ENCODE peak calls at places on chromosomes 7 and 10, in seven cellular contexts. One of them, this sample, is unnamed.
A peak's percentile ranks its signal among the peaks of the same experiment; 100 is the strongest.

GRCh38 chr10:63137306-63137705 is 4.2 kb downstream of the NRBF2 start:
- DNase-seq in NCI-H1105 treated with DMSO at 0.1 percent for 48 hours: no peak
- DNase-seq in NCI-H1092 treated with DMSO at 0.1 percent for 48 hours: no peak
- DNase-seq in activated CD8-positive, alpha-beta memory T cell treated with anti-CD3 and anti-CD28 coated beads, Interleukin-2, amount 50 U/mL, for 4 hours: no peak
- DNase-seq in psoas muscle: no peak
- DNase-seq in AG08395: no peak
- DNase-seq in stimulated activated CD4-positive, alpha-beta T cell treated with anti-CD3 and anti-CD28 coated beads, Interleukin-12 subunit alpha, Interleukin-12 subunit beta, amount 100 ng/mL, for 48 hours: no peak
- DNase-seq in this sample: no peak

GRCh38 chr7:44398953-44399574 is 73.7 kb upstream of the CAMK2B start:
- DNase-seq in NCI-H1105 treated with DMSO at 0.1 percent for 48 hours: peak; percentile 66
- DNase-seq in NCI-H1092 treated with DMSO at 0.1 percent for 48 hours: peak; percentile 76
- DNase-seq in activated CD8-positive, alpha-beta memory T cell treated with anti-CD3 and anti-CD28 coated beads, Interleukin-2, amount 50 U/mL, for 4 hours: no peak
- DNase-seq in psoas muscle: no peak
- DNase-seq in AG08395: no peak
- DNase-seq in stimulated activated CD4-positive, alpha-beta T cell treated with anti-CD3 and anti-CD28 coated beads, Interleukin-12 subunit alpha, Interleukin-12 subunit beta, amount 100 ng/mL, for 48 hours: no peak
- DNase-seq in this sample: no peak

GRCh38 chr10:51048792-51049191 is 25.5 kb upstream of the PRKG1 start:
- DNase-seq in NCI-H1105 treated with DMSO at 0.1 percent for 48 hours: no peak
- DNase-seq in NCI-H1092 treated with DMSO at 0.1 percent for 48 hours: no peak
- DNase-seq in activated CD8-positive, alpha-beta memory T cell treated with anti-CD3 and anti-CD28 coated beads, Interleukin-2, amount 50 U/mL, for 4 hours: no peak
- DNase-seq in psoas muscle: no peak
- DNase-seq in AG08395: no peak
- DNase-seq in stimulated activated CD4-positive, alpha-beta T cell treated with anti-CD3 and anti-CD28 coated beads, Interleukin-12 subunit alpha, Interleukin-12 subunit beta, amount 100 ng/mL, for 48 hours: no peak
- DNase-seq in this sample: no peak

GRCh38 chr7:75889826-75890225 is 11.0 kb downstream of the RHBDD2 start:
- DNase-seq in NCI-H1105 treated with DMSO at 0.1 percent for 48 hours: no peak
- DNase-seq in NCI-H1092 treated with DMSO at 0.1 percent for 48 hours: no peak
- DNase-seq in activated CD8-positive, alpha-beta memory T cell treated with anti-CD3 and anti-CD28 coated beads, Interleukin-2, amount 50 U/mL, for 4 hours: no peak
- DNase-seq in psoas muscle: no peak
- DNase-seq in AG08395: peak; percentile 48
- DNase-seq in stimulated activated CD4-positive, alpha-beta T cell treated with anti-CD3 and anti-CD28 coated beads, Interleukin-12 subunit alpha, Interleukin-12 subunit beta, amount 100 ng/mL, for 48 hours: no peak
- DNase-seq in this sample: no peak

GRCh38 chr10:107576746-107577145 is 412.2 kb upstream of the SORCS1 start:
- DNase-seq in NCI-H1105 treated with DMSO at 0.1 percent for 48 hours: no peak
- DNase-seq in NCI-H1092 treated with DMSO at 0.1 percent for 48 hours: no peak
- DNase-seq in activated CD8-positive, alpha-beta memory T cell treated with anti-CD3 and anti-CD28 coated beads, Interleukin-2, amount 50 U/mL, for 4 hours: no peak
- DNase-seq in psoas muscle: no peak
- DNase-seq in AG08395: peak; percentile 30
- DNase-seq in stimulated activated CD4-positive, alpha-beta T cell treated with anti-CD3 and anti-CD28 coated beads, Interleukin-12 subunit alpha, Interleukin-12 subunit beta, amount 100 ng/mL, for 48 hours: no peak
- DNase-seq in this sample: no peak

GRCh38 chr10:95517536-95518454 is 43.4 kb downstream of the SORBS1 start:
- DNase-seq in NCI-H1105 treated with DMSO at 0.1 percent for 48 hours: no peak
- DNase-seq in NCI-H1092 treated with DMSO at 0.1 percent for 48 hours: no peak
- DNase-seq in activated CD8-positive, alpha-beta memory T cell treated with anti-CD3 and anti-CD28 coated beads, Interleukin-2, amount 50 U/mL, for 4 hours: no peak
- DNase-seq in psoas muscle: no peak
- DNase-seq in AG08395: peak; percentile 10
- DNase-seq in stimulated activated CD4-positive, alpha-beta T cell treated with anti-CD3 and anti-CD28 coated beads, Interleukin-12 subunit alpha, Interleukin-12 subunit beta, amount 100 ng/mL, for 48 hours: no peak
- DNase-seq in this sample: peak; percentile 63

GRCh38 chr10:97320480-97321031 is 1.5 kb downstream of the FRAT1 start:
- DNase-seq in NCI-H1105 treated with DMSO at 0.1 percent for 48 hours: no peak
- DNase-seq in NCI-H1092 treated with DMSO at 0.1 percent for 48 hours: no peak
- DNase-seq in activated CD8-positive, alpha-beta memory T cell treated with anti-CD3 and anti-CD28 coated beads, Interleukin-2, amount 50 U/mL, for 4 hours: no peak
- DNase-seq in psoas muscle: peak; percentile 54
- DNase-seq in AG08395: no peak
- DNase-seq in stimulated activated CD4-positive, alpha-beta T cell treated with anti-CD3 and anti-CD28 coated beads, Interleukin-12 subunit alpha, Interleukin-12 subunit beta, amount 100 ng/mL, for 48 hours: no peak
- DNase-seq in this sample: peak; percentile 59

GRCh38 chr10:306007-306406 is 170.8 kb downstream of the ZMYND11 start:
- DNase-seq in NCI-H1105 treated with DMSO at 0.1 percent for 48 hours: no peak
- DNase-seq in NCI-H1092 treated with DMSO at 0.1 percent for 48 hours: no peak
- DNase-seq in activated CD8-positive, alpha-beta memory T cell treated with anti-CD3 and anti-CD28 coated beads, Interleukin-2, amount 50 U/mL, for 4 hours: no peak
- DNase-seq in psoas muscle: no peak
- DNase-seq in AG08395: no peak
- DNase-seq in stimulated activated CD4-positive, alpha-beta T cell treated with anti-CD3 and anti-CD28 coated beads, Interleukin-12 subunit alpha, Interleukin-12 subunit beta, amount 100 ng/mL, for 48 hours: no peak
- DNase-seq in this sample: no peak

GRCh38 chr7:117375380-117375779 is 51.9 kb downstream of the ASZ1 start:
- DNase-seq in NCI-H1105 treated with DMSO at 0.1 percent for 48 hours: no peak
- DNase-seq in NCI-H1092 treated with DMSO at 0.1 percent for 48 hours: no peak
- DNase-seq in activated CD8-positive, alpha-beta memory T cell treated with anti-CD3 and anti-CD28 coated beads, Interleukin-2, amount 50 U/mL, for 4 hours: no peak
- DNase-seq in psoas muscle: no peak
- DNase-seq in AG08395: no peak
- DNase-seq in stimulated activated CD4-positive, alpha-beta T cell treated with anti-CD3 and anti-CD28 coated beads, Interleukin-12 subunit alpha, Interleukin-12 subunit beta, amount 100 ng/mL, for 48 hours: no peak
- DNase-seq in this sample: no peak

GRCh38 chr7:130882396-130882795 is 148.4 kb upstream of the KLF14 start:
- DNase-seq in NCI-H1105 treated with DMSO at 0.1 percent for 48 hours: no peak
- DNase-seq in NCI-H1092 treated with DMSO at 0.1 percent for 48 hours: no peak
- DNase-seq in activated CD8-positive, alpha-beta memory T cell treated with anti-CD3 and anti-CD28 coated beads, Interleukin-2, amount 50 U/mL, for 4 hours: no peak
- DNase-seq in psoas muscle: peak; percentile 76
- DNase-seq in AG08395: no peak
- DNase-seq in stimulated activated CD4-positive, alpha-beta T cell treated with anti-CD3 and anti-CD28 coated beads, Interleukin-12 subunit alpha, Interleukin-12 subunit beta, amount 100 ng/mL, for 48 hours: no peak
- DNase-seq in this sample: no peak

GRCh38 chr7:158187055-158187770 is 400.4 kb downstream of the PTPRN2 start:
- DNase-seq in NCI-H1105 treated with DMSO at 0.1 percent for 48 hours: no peak
- DNase-seq in NCI-H1092 treated with DMSO at 0.1 percent for 48 hours: no peak
- DNase-seq in activated CD8-positive, alpha-beta memory T cell treated with anti-CD3 and anti-CD28 coated beads, Interleukin-2, amount 50 U/mL, for 4 hours: no peak
- DNase-seq in psoas muscle: no peak
- DNase-seq in AG08395: no peak
- DNase-seq in stimulated activated CD4-positive, alpha-beta T cell treated with anti-CD3 and anti-CD28 coated beads, Interleukin-12 subunit alpha, Interleukin-12 subunit beta, amount 100 ng/mL, for 48 hours: no peak
- DNase-seq in this sample: no peak

GRCh38 chr10:124738441-124738840 is 5.7 kb downstream of the FAM53B start:
- DNase-seq in NCI-H1105 treated with DMSO at 0.1 percent for 48 hours: no peak
- DNase-seq in NCI-H1092 treated with DMSO at 0.1 percent for 48 hours: no peak
- DNase-seq in activated CD8-positive, alpha-beta memory T cell treated with anti-CD3 and anti-CD28 coated beads, Interleukin-2, amount 50 U/mL, for 4 hours: no peak
- DNase-seq in psoas muscle: no peak
- DNase-seq in AG08395: no peak
- DNase-seq in stimulated activated CD4-positive, alpha-beta T cell treated with anti-CD3 and anti-CD28 coated beads, Interleukin-12 subunit alpha, Interleukin-12 subunit beta, amount 100 ng/mL, for 48 hours: no peak
- DNase-seq in this sample: no peak

GRCh38 chr10:60130130-60130579 is 223.8 kb upstream of the CCDC6 start:
- DNase-seq in NCI-H1105 treated with DMSO at 0.1 percent for 48 hours: no peak
- DNase-seq in NCI-H1092 treated with DMSO at 0.1 percent for 48 hours: no peak
- DNase-seq in activated CD8-positive, alpha-beta memory T cell treated with anti-CD3 and anti-CD28 coated beads, Interleukin-2, amount 50 U/mL, for 4 hours: no peak
- DNase-seq in psoas muscle: peak; percentile 50
- DNase-seq in AG08395: no peak
- DNase-seq in stimulated activated CD4-positive, alpha-beta T cell treated with anti-CD3 and anti-CD28 coated beads, Interleukin-12 subunit alpha, Interleukin-12 subunit beta, amount 100 ng/mL, for 48 hours: no peak
- DNase-seq in this sample: peak; percentile 69

GRCh38 chr7:12092499-12093130 is 118.5 kb upstream of the TMEM106B start:
- DNase-seq in NCI-H1105 treated with DMSO at 0.1 percent for 48 hours: no peak
- DNase-seq in NCI-H1092 treated with DMSO at 0.1 percent for 48 hours: no peak
- DNase-seq in activated CD8-positive, alpha-beta memory T cell treated with anti-CD3 and anti-CD28 coated beads, Interleukin-2, amount 50 U/mL, for 4 hours: no peak
- DNase-seq in psoas muscle: no peak
- DNase-seq in AG08395: no peak
- DNase-seq in stimulated activated CD4-positive, alpha-beta T cell treated with anti-CD3 and anti-CD28 coated beads, Interleukin-12 subunit alpha, Interleukin-12 subunit beta, amount 100 ng/mL, for 48 hours: no peak
- DNase-seq in this sample: no peak

GRCh38 chr7:95002726-95003125 is 95.3 kb downstream of the PPP1R9A start:
- DNase-seq in NCI-H1105 treated with DMSO at 0.1 percent for 48 hours: no peak
- DNase-seq in NCI-H1092 treated with DMSO at 0.1 percent for 48 hours: no peak
- DNase-seq in activated CD8-positive, alpha-beta memory T cell treated with anti-CD3 and anti-CD28 coated beads, Interleukin-2, amount 50 U/mL, for 4 hours: no peak
- DNase-seq in psoas muscle: no peak
- DNase-seq in AG08395: no peak
- DNase-seq in stimulated activated CD4-positive, alpha-beta T cell treated with anti-CD3 and anti-CD28 coated beads, Interleukin-12 subunit alpha, Interleukin-12 subunit beta, amount 100 ng/mL, for 48 hours: no peak
- DNase-seq in this sample: no peak

GRCh38 chr10:34723746-34724145 is 91.3 kb downstream of the PARD3 start:
- DNase-seq in NCI-H1105 treated with DMSO at 0.1 percent for 48 hours: no peak
- DNase-seq in NCI-H1092 treated with DMSO at 0.1 percent for 48 hours: peak; percentile 49
- DNase-seq in activated CD8-positive, alpha-beta memory T cell treated with anti-CD3 and anti-CD28 coated beads, Interleukin-2, amount 50 U/mL, for 4 hours: no peak
- DNase-seq in psoas muscle: no peak
- DNase-seq in AG08395: peak; percentile 70
- DNase-seq in stimulated activated CD4-positive, alpha-beta T cell treated with anti-CD3 and anti-CD28 coated beads, Interleukin-12 subunit alpha, Interleukin-12 subunit beta, amount 100 ng/mL, for 48 hours: no peak
- DNase-seq in this sample: peak; percentile 69

GRCh38 chr10:21135396-21135973 is 238.4 kb upstream of the NEBL start:
- DNase-seq in NCI-H1105 treated with DMSO at 0.1 percent for 48 hours: no peak
- DNase-seq in NCI-H1092 treated with DMSO at 0.1 percent for 48 hours: no peak
- DNase-seq in activated CD8-positive, alpha-beta memory T cell treated with anti-CD3 and anti-CD28 coated beads, Interleukin-2, amount 50 U/mL, for 4 hours: no peak
- DNase-seq in psoas muscle: no peak
- DNase-seq in AG08395: no peak
- DNase-seq in stimulated activated CD4-positive, alpha-beta T cell treated with anti-CD3 and anti-CD28 coated beads, Interleukin-12 subunit alpha, Interleukin-12 subunit beta, amount 100 ng/mL, for 48 hours: no peak
- DNase-seq in this sample: no peak

GRCh38 chr7:51230723-51231122 is 85.9 kb downstream of the COBL start:
- DNase-seq in NCI-H1105 treated with DMSO at 0.1 percent for 48 hours: no peak
- DNase-seq in NCI-H1092 treated with DMSO at 0.1 percent for 48 hours: no peak
- DNase-seq in activated CD8-positive, alpha-beta memory T cell treated with anti-CD3 and anti-CD28 coated beads, Interleukin-2, amount 50 U/mL, for 4 hours: no peak
- DNase-seq in psoas muscle: no peak
- DNase-seq in AG08395: no peak
- DNase-seq in stimulated activated CD4-positive, alpha-beta T cell treated with anti-CD3 and anti-CD28 coated beads, Interleukin-12 subunit alpha, Interleukin-12 subunit beta, amount 100 ng/mL, for 48 hours: no peak
- DNase-seq in this sample: no peak

GRCh38 chr7:1899201-1899600 is 229.1 kb downstream of the ELFN1 start:
- DNase-seq in NCI-H1105 treated with DMSO at 0.1 percent for 48 hours: no peak
- DNase-seq in NCI-H1092 treated with DMSO at 0.1 percent for 48 hours: no peak
- DNase-seq in activated CD8-positive, alpha-beta memory T cell treated with anti-CD3 and anti-CD28 coated beads, Interleukin-2, amount 50 U/mL, for 4 hours: no peak
- DNase-seq in psoas muscle: peak; percentile 83
- DNase-seq in AG08395: peak; percentile 94
- DNase-seq in stimulated activated CD4-positive, alpha-beta T cell treated with anti-CD3 and anti-CD28 coated beads, Interleukin-12 subunit alpha, Interleukin-12 subunit beta, amount 100 ng/mL, for 48 hours: no peak
- DNase-seq in this sample: no peak

GRCh38 chr10:25328361-25328760 is 153.6 kb downstream of the GPR158 start:
- DNase-seq in NCI-H1105 treated with DMSO at 0.1 percent for 48 hours: no peak
- DNase-seq in NCI-H1092 treated with DMSO at 0.1 percent for 48 hours: no peak
- DNase-seq in activated CD8-positive, alpha-beta memory T cell treated with anti-CD3 and anti-CD28 coated beads, Interleukin-2, amount 50 U/mL, for 4 hours: no peak
- DNase-seq in psoas muscle: no peak
- DNase-seq in AG08395: no peak
- DNase-seq in stimulated activated CD4-positive, alpha-beta T cell treated with anti-CD3 and anti-CD28 coated beads, Interleukin-12 subunit alpha, Interleukin-12 subunit beta, amount 100 ng/mL, for 48 hours: no peak
- DNase-seq in this sample: no peak

GRCh38 chr10:14605231-14605925 is 169.3 kb downstream of the FAM107B start:
- DNase-seq in NCI-H1105 treated with DMSO at 0.1 percent for 48 hours: no peak
- DNase-seq in NCI-H1092 treated with DMSO at 0.1 percent for 48 hours: no peak
- DNase-seq in activated CD8-positive, alpha-beta memory T cell treated with anti-CD3 and anti-CD28 coated beads, Interleukin-2, amount 50 U/mL, for 4 hours: no peak
- DNase-seq in psoas muscle: no peak
- DNase-seq in AG08395: peak; percentile 52
- DNase-seq in stimulated activated CD4-positive, alpha-beta T cell treated with anti-CD3 and anti-CD28 coated beads, Interleukin-12 subunit alpha, Interleukin-12 subunit beta, amount 100 ng/mL, for 48 hours: no peak
- DNase-seq in this sample: no peak

GRCh38 chr7:129652914-129653313 is 41.4 kb downstream of the NRF1 start:
- DNase-seq in NCI-H1105 treated with DMSO at 0.1 percent for 48 hours: no peak
- DNase-seq in NCI-H1092 treated with DMSO at 0.1 percent for 48 hours: no peak
- DNase-seq in activated CD8-positive, alpha-beta memory T cell treated with anti-CD3 and anti-CD28 coated beads, Interleukin-2, amount 50 U/mL, for 4 hours: no peak
- DNase-seq in psoas muscle: no peak
- DNase-seq in AG08395: no peak
- DNase-seq in stimulated activated CD4-positive, alpha-beta T cell treated with anti-CD3 and anti-CD28 coated beads, Interleukin-12 subunit alpha, Interleukin-12 subunit beta, amount 100 ng/mL, for 48 hours: no peak
- DNase-seq in this sample: no peak

GRCh38 chr7:82964150-82964882 is 198.4 kb downstream of the PCLO start:
- DNase-seq in NCI-H1105 treated with DMSO at 0.1 percent for 48 hours: peak; percentile 81
- DNase-seq in NCI-H1092 treated with DMSO at 0.1 percent for 48 hours: no peak
- DNase-seq in activated CD8-positive, alpha-beta memory T cell treated with anti-CD3 and anti-CD28 coated beads, Interleukin-2, amount 50 U/mL, for 4 hours: no peak
- DNase-seq in psoas muscle: no peak
- DNase-seq in AG08395: no peak
- DNase-seq in stimulated activated CD4-positive, alpha-beta T cell treated with anti-CD3 and anti-CD28 coated beads, Interleukin-12 subunit alpha, Interleukin-12 subunit beta, amount 100 ng/mL, for 48 hours: no peak
- DNase-seq in this sample: no peak

GRCh38 chr10:107031981-107032699 is 132.4 kb downstream of the SORCS1 start:
- DNase-seq in NCI-H1105 treated with DMSO at 0.1 percent for 48 hours: no peak
- DNase-seq in NCI-H1092 treated with DMSO at 0.1 percent for 48 hours: no peak
- DNase-seq in activated CD8-positive, alpha-beta memory T cell treated with anti-CD3 and anti-CD28 coated beads, Interleukin-2, amount 50 U/mL, for 4 hours: no peak
- DNase-seq in psoas muscle: no peak
- DNase-seq in AG08395: no peak
- DNase-seq in stimulated activated CD4-positive, alpha-beta T cell treated with anti-CD3 and anti-CD28 coated beads, Interleukin-12 subunit alpha, Interleukin-12 subunit beta, amount 100 ng/mL, for 48 hours: no peak
- DNase-seq in this sample: no peak

GRCh38 chr10:62384057-62384446 is 9.9 kb downstream of the ZNF365 start:
- DNase-seq in NCI-H1105 treated with DMSO at 0.1 percent for 48 hours: no peak
- DNase-seq in NCI-H1092 treated with DMSO at 0.1 percent for 48 hours: no peak
- DNase-seq in activated CD8-positive, alpha-beta memory T cell treated with anti-CD3 and anti-CD28 coated beads, Interleukin-2, amount 50 U/mL, for 4 hours: peak; percentile 25
- DNase-seq in psoas muscle: no peak
- DNase-seq in AG08395: peak; percentile 50
- DNase-seq in stimulated activated CD4-positive, alpha-beta T cell treated with anti-CD3 and anti-CD28 coated beads, Interleukin-12 subunit alpha, Interleukin-12 subunit beta, amount 100 ng/mL, for 48 hours: peak; percentile 27
- DNase-seq in this sample: no peak

GRCh38 chr10:480928-481551 is 208.4 kb downstream of the DIP2C start:
- DNase-seq in NCI-H1105 treated with DMSO at 0.1 percent for 48 hours: peak; percentile 76
- DNase-seq in NCI-H1092 treated with DMSO at 0.1 percent for 48 hours: peak; percentile 3
- DNase-seq in activated CD8-positive, alpha-beta memory T cell treated with anti-CD3 and anti-CD28 coated beads, Interleukin-2, amount 50 U/mL, for 4 hours: no peak
- DNase-seq in psoas muscle: peak; percentile 28
- DNase-seq in AG08395: no peak
- DNase-seq in stimulated activated CD4-positive, alpha-beta T cell treated with anti-CD3 and anti-CD28 coated beads, Interleukin-12 subunit alpha, Interleukin-12 subunit beta, amount 100 ng/mL, for 48 hours: no peak
- DNase-seq in this sample: no peak

GRCh38 chr7:135232087-135232486 is 1.6 kb upstream of the STRA8 start:
- DNase-seq in NCI-H1105 treated with DMSO at 0.1 percent for 48 hours: no peak
- DNase-seq in NCI-H1092 treated with DMSO at 0.1 percent for 48 hours: no peak
- DNase-seq in activated CD8-positive, alpha-beta memory T cell treated with anti-CD3 and anti-CD28 coated beads, Interleukin-2, amount 50 U/mL, for 4 hours: no peak
- DNase-seq in psoas muscle: no peak
- DNase-seq in AG08395: no peak
- DNase-seq in stimulated activated CD4-positive, alpha-beta T cell treated with anti-CD3 and anti-CD28 coated beads, Interleukin-12 subunit alpha, Interleukin-12 subunit beta, amount 100 ng/mL, for 48 hours: no peak
- DNase-seq in this sample: no peak

GRCh38 chr10:94212876-94213595 is 149.7 kb downstream of the NOC3L start:
- DNase-seq in NCI-H1105 treated with DMSO at 0.1 percent for 48 hours: no peak
- DNase-seq in NCI-H1092 treated with DMSO at 0.1 percent for 48 hours: no peak
- DNase-seq in activated CD8-positive, alpha-beta memory T cell treated with anti-CD3 and anti-CD28 coated beads, Interleukin-2, amount 50 U/mL, for 4 hours: no peak
- DNase-seq in psoas muscle: peak; percentile 73
- DNase-seq in AG08395: no peak
- DNase-seq in stimulated activated CD4-positive, alpha-beta T cell treated with anti-CD3 and anti-CD28 coated beads, Interleukin-12 subunit alpha, Interleukin-12 subunit beta, amount 100 ng/mL, for 48 hours: no peak
- DNase-seq in this sample: no peak

GRCh38 chr10:761376-761775 is 71.9 kb upstream of the DIP2C start:
- DNase-seq in NCI-H1105 treated with DMSO at 0.1 percent for 48 hours: no peak
- DNase-seq in NCI-H1092 treated with DMSO at 0.1 percent for 48 hours: no peak
- DNase-seq in activated CD8-positive, alpha-beta memory T cell treated with anti-CD3 and anti-CD28 coated beads, Interleukin-2, amount 50 U/mL, for 4 hours: no peak
- DNase-seq in psoas muscle: no peak
- DNase-seq in AG08395: no peak
- DNase-seq in stimulated activated CD4-positive, alpha-beta T cell treated with anti-CD3 and anti-CD28 coated beads, Interleukin-12 subunit alpha, Interleukin-12 subunit beta, amount 100 ng/mL, for 48 hours: no peak
- DNase-seq in this sample: no peak

GRCh38 chr10:71659050-71659738 is 60.4 kb downstream of the C10orf105 start:
- DNase-seq in NCI-H1105 treated with DMSO at 0.1 percent for 48 hours: no peak
- DNase-seq in NCI-H1092 treated with DMSO at 0.1 percent for 48 hours: no peak
- DNase-seq in activated CD8-positive, alpha-beta memory T cell treated with anti-CD3 and anti-CD28 coated beads, Interleukin-2, amount 50 U/mL, for 4 hours: no peak
- DNase-seq in psoas muscle: no peak
- DNase-seq in AG08395: no peak
- DNase-seq in stimulated activated CD4-positive, alpha-beta T cell treated with anti-CD3 and anti-CD28 coated beads, Interleukin-12 subunit alpha, Interleukin-12 subunit beta, amount 100 ng/mL, for 48 hours: no peak
- DNase-seq in this sample: no peak

GRCh38 chr10:12500406-12501303 is 151.3 kb downstream of the CAMK1D start:
- DNase-seq in NCI-H1105 treated with DMSO at 0.1 percent for 48 hours: peak; percentile 23
- DNase-seq in NCI-H1092 treated with DMSO at 0.1 percent for 48 hours: peak; percentile 68
- DNase-seq in activated CD8-positive, alpha-beta memory T cell treated with anti-CD3 and anti-CD28 coated beads, Interleukin-2, amount 50 U/mL, for 4 hours: no peak
- DNase-seq in psoas muscle: no peak
- DNase-seq in AG08395: no peak
- DNase-seq in stimulated activated CD4-positive, alpha-beta T cell treated with anti-CD3 and anti-CD28 coated beads, Interleukin-12 subunit alpha, Interleukin-12 subunit beta, amount 100 ng/mL, for 48 hours: no peak
- DNase-seq in this sample: peak; percentile 3

GRCh38 chr10:124916585-124917167 is 25.2 kb upstream of the ZRANB1 start:
- DNase-seq in NCI-H1105 treated with DMSO at 0.1 percent for 48 hours: peak; percentile 86
- DNase-seq in NCI-H1092 treated with DMSO at 0.1 percent for 48 hours: peak; percentile 91
- DNase-seq in activated CD8-positive, alpha-beta memory T cell treated with anti-CD3 and anti-CD28 coated beads, Interleukin-2, amount 50 U/mL, for 4 hours: peak; percentile 98
- DNase-seq in psoas muscle: peak; percentile 100
- DNase-seq in AG08395: peak; percentile 99
- DNase-seq in stimulated activated CD4-positive, alpha-beta T cell treated with anti-CD3 and anti-CD28 coated beads, Interleukin-12 subunit alpha, Interleukin-12 subunit beta, amount 100 ng/mL, for 48 hours: peak; percentile 93
- DNase-seq in this sample: peak; percentile 99

GRCh38 chr7:41832936-41833335 is 130.0 kb upstream of the INHBA start:
- DNase-seq in NCI-H1105 treated with DMSO at 0.1 percent for 48 hours: no peak
- DNase-seq in NCI-H1092 treated with DMSO at 0.1 percent for 48 hours: no peak
- DNase-seq in activated CD8-positive, alpha-beta memory T cell treated with anti-CD3 and anti-CD28 coated beads, Interleukin-2, amount 50 U/mL, for 4 hours: no peak
- DNase-seq in psoas muscle: no peak
- DNase-seq in AG08395: no peak
- DNase-seq in stimulated activated CD4-positive, alpha-beta T cell treated with anti-CD3 and anti-CD28 coated beads, Interleukin-12 subunit alpha, Interleukin-12 subunit beta, amount 100 ng/mL, for 48 hours: no peak
- DNase-seq in this sample: no peak

GRCh38 chr7:2116903-2117680 is 115.7 kb downstream of the MAD1L1 start:
- DNase-seq in NCI-H1105 treated with DMSO at 0.1 percent for 48 hours: no peak
- DNase-seq in NCI-H1092 treated with DMSO at 0.1 percent for 48 hours: peak; percentile 65
- DNase-seq in activated CD8-positive, alpha-beta memory T cell treated with anti-CD3 and anti-CD28 coated beads, Interleukin-2, amount 50 U/mL, for 4 hours: no peak
- DNase-seq in psoas muscle: no peak
- DNase-seq in AG08395: peak; percentile 43
- DNase-seq in stimulated activated CD4-positive, alpha-beta T cell treated with anti-CD3 and anti-CD28 coated beads, Interleukin-12 subunit alpha, Interleukin-12 subunit beta, amount 100 ng/mL, for 48 hours: no peak
- DNase-seq in this sample: no peak

GRCh38 chr10:600876-601275 is 88.6 kb downstream of the DIP2C start:
- DNase-seq in NCI-H1105 treated with DMSO at 0.1 percent for 48 hours: peak; percentile 44
- DNase-seq in NCI-H1092 treated with DMSO at 0.1 percent for 48 hours: peak; percentile 2
- DNase-seq in activated CD8-positive, alpha-beta memory T cell treated with anti-CD3 and anti-CD28 coated beads, Interleukin-2, amount 50 U/mL, for 4 hours: no peak
- DNase-seq in psoas muscle: no peak
- DNase-seq in AG08395: no peak
- DNase-seq in stimulated activated CD4-positive, alpha-beta T cell treated with anti-CD3 and anti-CD28 coated beads, Interleukin-12 subunit alpha, Interleukin-12 subunit beta, amount 100 ng/mL, for 48 hours: no peak
- DNase-seq in this sample: no peak

This sample was measured in Peyer's patch.